ENCODE peak calls at places on chromosomes 11 and 22, in ten cellular contexts. X is Panc1, J is GM23338, R is stomach, Y is sigmoid colon, C is transverse colon, W is H1, I is HL-60, K is spleen, P is prostate gland. D is an unnamed sample. For H3K27me3, the result is how much of the 10 kb centered on the place peaks cover.

GRCh38 chr11:123063396-123064267 is 1.7 kb upstream of the HSPA8 start:
- DNase-seq in X (no peak), J (peak), R (peak), Y (peak), C (peak), W (no peak), I (peak), K (no peak), P (peak), D (peak)

GRCh38 chr22:30605449-30606110 is 1.4 kb upstream of the TCN2 start:
- DNase-seq in X (no peak), J (peak), R (peak), Y (no peak), C (peak), W (no peak), I (peak), K (no peak), P (peak), D (no peak)

GRCh38 chr11:45262900-45263299 is 23.2 kb downstream of the SYT13 start:
- DNase-seq in X (no peak), J (no peak), R (no peak), Y (no peak), C (peak), W (no peak), I (no peak), K (no peak), P (no peak), D (no peak)

GRCh38 chr11:46729110-46730027 is 10.4 kb downstream of the F2 start:
- DNase-seq in X (no peak), J (no peak), R (no peak), Y (no peak), C (no peak), W (no peak), I (no peak), K (peak), P (no peak), D (no peak)

GRCh38 chr11:1205987-1206331 is 16.9 kb upstream of the MUC5B start:
- DNase-seq in X (no peak), J (no peak), R (no peak), Y (no peak), C (no peak), W (no peak), I (no peak), K (peak), P (no peak), D (peak)

GRCh38 chr11:72625746-72626636 is 48.2 kb downstream of the PDE2A start:
- DNase-seq in X (no peak), J (peak), R (peak), Y (peak), C (peak), W (no peak), I (no peak), K (peak), P (peak), D (peak)

GRCh38 chr22:26711205-26711958 is 54.0 kb downstream of the MIAT start:
- DNase-seq in X (no peak), J (no peak), R (peak), Y (no peak), C (peak), W (no peak), I (no peak), K (peak), P (no peak), D (no peak)

GRCh38 chr11:132588366-132588765 is 943.9 kb downstream of the OPCML start:
- DNase-seq in X (no peak), J (no peak), R (no peak), Y (no peak), C (no peak), W (no peak), I (no peak), K (no peak), P (no peak), D (no peak)

GRCh38 chr11:113286001-113286400 is 28.4 kb upstream of the TTC12 start:
- DNase-seq in X (no peak), J (no peak), R (no peak), Y (no peak), C (no peak), W (no peak), I (no peak), K (no peak), P (no peak), D (no peak)

GRCh38 chr11:80297808-80298460 is 857.1 kb upstream of the TENM4 start:
- DNase-seq in X (peak), J (no peak), R (no peak), Y (no peak), C (no peak), W (no peak), I (no peak), K (no peak), P (no peak), D (no peak)

GRCh38 chr11:5196731-5197130 is 3.8 kb downstream of the OR51V1 start:
- DNase-seq in X (no peak), J (peak), R (no peak), Y (no peak), C (no peak), W (no peak), I (no peak), K (no peak), P (no peak), D (no peak)

GRCh38 chr11:123558536-123559315 is 95.7 kb downstream of the SCN3B start:
- DNase-seq in X (no peak), J (no peak), R (no peak), Y (no peak), C (no peak), W (no peak), I (no peak), K (no peak), P (no peak), D (no peak)

GRCh38 chr11:8870461-8871282 is 40.3 kb upstream of the AKIP1 start:
- DNase-seq in X (no peak), J (peak), R (peak), Y (peak), C (peak), W (peak), I (peak), K (peak), P (peak), D (peak)

GRCh38 chr11:132409591-132410375 is 1039.4 kb downstream of the NTM start:
- DNase-seq in X (no peak), J (no peak), R (no peak), Y (no peak), C (no peak), W (no peak), I (no peak), K (no peak), P (no peak), D (no peak)

GRCh38 chr11:61694971-61695706 is 14.9 kb downstream of the DAGLA start:
- DNase-seq in X (no peak), J (peak), R (peak), Y (peak), C (peak), W (no peak), I (no peak), K (no peak), P (peak), D (peak)

GRCh38 chr11:128207861-128208321 is 379.5 kb downstream of the ETS1 start:
- DNase-seq in X (peak), J (no peak), R (no peak), Y (no peak), C (no peak), W (no peak), I (no peak), K (no peak), P (no peak), D (no peak)

GRCh38 chr11:64489831-64490441 is 101.1 kb upstream of the SLC22A12 start:
- DNase-seq in X (no peak), J (peak), R (peak), Y (peak), C (peak), W (peak), I (peak), K (peak), P (peak), D (peak)

GRCh38 chr22:25122136-25122764 is 77.4 kb upstream of the CRYBB3 start:
- DNase-seq in X (no peak), J (no peak), R (no peak), Y (no peak), C (no peak), W (no peak), I (no peak), K (no peak), P (no peak), D (no peak)

GRCh38 chr22:36103891-36104290 is 56.7 kb downstream of the APOL3 start:
- DNase-seq in X (no peak), J (no peak), R (no peak), Y (peak), C (no peak), W (no peak), I (no peak), K (no peak), P (no peak), D (no peak)

GRCh38 chr11:126139541-126140091 is 71.8 kb downstream of the RPUSD4 start:
- DNase-seq in X (no peak), J (peak), R (no peak), Y (peak), C (no peak), W (no peak), I (no peak), K (peak), P (no peak), D (no peak)

GRCh38 chr22:47395481-47395880 is 633.0 kb downstream of the TBC1D22A start:
- DNase-seq in X (peak), J (no peak), R (no peak), Y (no peak), C (no peak), W (no peak), I (no peak), K (peak), P (no peak), D (peak)

GRCh38 chr11:64501500-64502427 is 89.3 kb upstream of the SLC22A12 start:
- DNase-seq in X (no peak), J (no peak), R (no peak), Y (no peak), C (peak), W (no peak), I (no peak), K (no peak), P (no peak), D (no peak)

GRCh38 chr22:29443452-29443851 is 5.1 kb downstream of the RFPL1 start:
- DNase-seq in X (no peak), J (peak), R (no peak), Y (no peak), C (no peak), W (no peak), I (no peak), K (no peak), P (no peak), D (no peak)

GRCh38 chr22:46508391-46508999 is 28.9 kb downstream of the CELSR1 start:
- DNase-seq in X (no peak), J (peak), R (no peak), Y (no peak), C (no peak), W (no peak), I (no peak), K (no peak), P (no peak), D (no peak)

GRCh38 chr11:120210651-120211521 is at the start of gene OAF:
- DNase-seq in X (no peak), J (peak), R (peak), Y (peak), C (peak), W (peak), I (peak), K (peak), P (peak), D (no peak)

GRCh38 chr11:47225552-47226137 is 10.9 kb downstream of the DDB2 start:
- DNase-seq in X (no peak), J (no peak), R (no peak), Y (no peak), C (no peak), W (no peak), I (no peak), K (no peak), P (no peak), D (no peak)

GRCh38 chr11:60305906-60306619 is 21.0 kb upstream of the MS4A6E start:
- DNase-seq in X (no peak), J (no peak), R (no peak), Y (no peak), C (no peak), W (no peak), I (no peak), K (no peak), P (no peak), D (no peak)

GRCh38 chr11:5891216-5891800 is 1.7 kb upstream of the OR52E5 start:
- DNase-seq in X (peak), J (peak), R (no peak), Y (no peak), C (no peak), W (no peak), I (no peak), K (no peak), P (no peak), D (no peak)

GRCh38 chr22:37887610-37888378 is 18.3 kb upstream of the MICALL1 start:
- DNase-seq in X (no peak), J (peak), R (no peak), Y (peak), C (no peak), W (no peak), I (no peak), K (no peak), P (peak), D (peak)

GRCh38 chr11:72583616-72584292 is 90.5 kb downstream of the PDE2A start:
- DNase-seq in X (no peak), J (no peak), R (no peak), Y (peak), C (no peak), W (no peak), I (no peak), K (no peak), P (no peak), D (no peak)

GRCh38 chr22:23180301-23180892 is at the start of gene BCR:
- DNase-seq in X (no peak), J (peak), R (peak), Y (peak), C (peak), W (no peak), I (peak), K (peak), P (peak), D (no peak)

GRCh38 chr22:21819183-21819770 is 48.2 kb downstream of the MAPK1 start:
- DNase-seq in X (no peak), J (peak), R (no peak), Y (no peak), C (no peak), W (no peak), I (no peak), K (no peak), P (no peak), D (no peak)

GRCh38 chr11:120645639-120646038 is 134.1 kb downstream of the GRIK4 start:
- DNase-seq in X (no peak), J (peak), R (no peak), Y (no peak), C (no peak), W (peak), I (no peak), K (peak), P (no peak), D (no peak)

GRCh38 chr22:37981282-37982011 is 2.9 kb downstream of the SOX10 start:
- DNase-seq in X (no peak), J (no peak), R (no peak), Y (no peak), C (peak), W (no peak), I (no peak), K (no peak), P (no peak), D (no peak)

GRCh38 chr11:12380565-12381325 is 3.4 kb downstream of the PARVA start:
- DNase-seq in X (no peak), J (no peak), R (no peak), Y (no peak), C (no peak), W (no peak), I (no peak), K (no peak), P (no peak), D (no peak)

GRCh38 chr11:7457211-7457610 is 28.1 kb upstream of the OLFML1 start:
- DNase-seq in X (no peak), J (no peak), R (no peak), Y (no peak), C (no peak), W (no peak), I (no peak), K (no peak), P (no peak), D (no peak)

GRCh38 chr11:128632151-128632791 is 44.9 kb upstream of the ETS1 start:
- DNase-seq in X (peak), J (peak), R (no peak), Y (no peak), C (peak), W (no peak), I (peak), K (peak), P (no peak), D (no peak)

GRCh38 chr11:118015385-118015841 is 29.2 kb downstream of the IL10RA start:
- DNase-seq in X (no peak), J (no peak), R (no peak), Y (no peak), C (no peak), W (no peak), I (no peak), K (no peak), P (no peak), D (no peak)

GRCh38 chr11:28483072-28483867 is 375.1 kb downstream of the METTL15 start:
- DNase-seq in X (no peak), J (no peak), R (no peak), Y (no peak), C (no peak), W (no peak), I (no peak), K (no peak), P (no peak), D (no peak)

DNA sequence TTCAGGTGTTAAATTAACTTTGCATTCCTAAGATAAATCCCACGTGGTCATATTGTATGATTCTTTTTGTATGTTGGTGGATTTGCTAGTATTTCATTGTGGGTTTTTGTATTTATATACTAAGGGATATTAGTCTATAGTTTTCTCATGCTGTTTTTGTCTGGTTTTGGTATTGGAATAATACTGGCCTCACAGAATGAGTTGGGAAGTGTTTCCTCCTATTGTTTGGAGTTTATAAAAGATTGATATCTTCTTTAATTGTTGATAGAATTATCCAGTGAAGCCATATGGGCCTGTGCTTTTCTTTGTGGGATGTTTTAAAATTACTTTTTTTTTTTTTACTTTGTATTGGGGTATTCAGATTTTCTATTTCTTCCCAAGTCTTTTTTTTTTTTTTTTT is 59.8 kb downstream of the QSER1 start:
- DNase-seq in X (no peak), J (no peak), R (no peak), Y (no peak), C (no peak), W (no peak), I (no peak), K (no peak), P (no peak), D (no peak)
- H3K27me3 ChIP-seq in X (under half), J (under half), R (under half), Y (under half), C (under half), W (under half), I (under half), K (under half), P (under half), D (under half)

DNA sequence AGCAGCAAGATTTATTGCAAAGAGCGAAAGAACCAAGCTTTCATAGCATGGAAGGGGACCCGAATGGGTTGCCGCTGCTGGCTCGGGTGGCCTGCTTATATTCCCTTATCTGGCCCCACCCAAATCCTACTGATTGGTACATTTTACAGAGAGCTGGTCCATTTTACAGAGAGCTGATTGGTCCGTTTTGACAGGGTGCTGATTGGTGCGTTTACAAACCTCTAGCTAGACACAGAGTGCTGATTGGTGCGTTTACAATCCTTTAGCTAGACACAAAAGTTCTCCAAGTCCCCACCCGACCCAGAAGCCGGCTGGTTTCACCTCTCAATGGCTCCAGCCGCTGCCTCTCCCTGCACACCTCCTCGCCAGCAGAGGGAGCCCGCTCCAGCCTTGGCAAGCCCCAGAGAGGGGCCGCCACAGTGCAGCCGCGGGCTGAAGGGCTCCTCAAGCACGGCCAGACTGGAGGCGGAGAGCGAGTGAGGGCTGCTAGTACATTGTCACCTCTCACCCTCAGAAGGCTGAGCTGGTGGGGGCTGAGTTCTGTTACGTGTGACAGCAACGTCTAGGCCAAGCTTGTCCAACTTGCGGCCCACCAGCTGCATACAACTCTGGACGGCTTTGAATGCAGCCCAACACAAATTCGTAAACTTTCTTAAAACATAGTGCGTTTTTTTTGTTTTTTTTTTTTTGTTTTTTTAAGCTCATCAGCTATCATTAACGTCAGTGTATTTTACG is 8.7 kb downstream of the PTH start:
- DNase-seq in X (no peak), J (peak), R (peak), Y (no peak), C (peak), W (no peak), I (peak), K (peak), P (no peak), D (no peak)
- TF ChIP-seq CTCF in X (peak), J (peak), R (peak), Y (no peak), C (peak), W (peak), I (peak), K (peak), P (no peak), D (no peak)

DNA sequence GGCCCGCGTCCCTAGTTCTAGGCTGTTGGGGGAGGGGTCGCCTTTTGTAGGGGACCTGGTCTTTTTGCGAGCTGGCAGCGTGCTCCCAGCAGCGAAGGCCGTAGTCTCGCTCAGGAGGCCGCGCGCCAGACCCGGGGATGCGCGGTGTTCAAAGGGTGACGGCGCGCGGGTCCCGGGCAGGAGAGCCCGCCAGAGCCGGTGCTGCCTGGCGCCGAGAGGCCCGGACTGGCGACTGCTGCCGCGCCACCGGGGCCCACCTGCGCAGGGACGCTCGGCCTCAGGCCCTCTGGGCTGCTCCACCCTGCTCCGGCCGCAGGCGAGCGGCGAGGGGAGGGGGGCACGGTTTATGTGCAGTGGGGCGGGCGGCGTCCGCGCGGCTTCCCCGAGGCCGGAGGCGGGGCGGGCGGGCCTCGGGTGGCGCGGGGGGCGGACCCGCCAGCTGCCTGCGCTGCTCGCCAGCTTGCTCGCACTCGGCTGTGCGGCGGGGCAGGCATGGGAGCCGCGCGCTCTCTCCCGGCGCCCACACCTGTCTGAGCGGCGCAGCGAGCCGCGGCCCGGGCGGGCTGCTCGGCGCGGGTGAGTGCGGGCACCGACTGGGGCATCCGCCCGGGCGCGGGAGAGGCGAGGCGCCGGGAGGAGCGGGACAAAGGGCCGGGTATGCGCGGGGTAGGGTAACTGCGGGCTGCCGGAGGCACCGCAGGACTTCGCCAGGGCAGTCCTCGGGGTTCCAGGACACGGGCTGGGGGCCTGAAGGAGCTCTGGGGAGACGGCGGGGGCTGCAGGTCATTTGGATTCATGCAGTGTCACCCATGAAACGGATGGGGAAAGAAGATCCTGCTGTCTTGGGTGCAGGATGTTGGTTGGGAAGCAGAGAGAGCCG is at the start of gene PRSS23:
- DNase-seq in X (no peak), J (peak), R (peak), Y (peak), C (peak), W (no peak), I (no peak), K (peak), P (peak), D (peak)
- TF ChIP-seq POLR2AphosphoS5 in X (no peak), J (no peak), R (peak), Y (peak), C (peak), W (peak), I (no peak), K (peak), P (no peak), D (no peak)

DNA sequence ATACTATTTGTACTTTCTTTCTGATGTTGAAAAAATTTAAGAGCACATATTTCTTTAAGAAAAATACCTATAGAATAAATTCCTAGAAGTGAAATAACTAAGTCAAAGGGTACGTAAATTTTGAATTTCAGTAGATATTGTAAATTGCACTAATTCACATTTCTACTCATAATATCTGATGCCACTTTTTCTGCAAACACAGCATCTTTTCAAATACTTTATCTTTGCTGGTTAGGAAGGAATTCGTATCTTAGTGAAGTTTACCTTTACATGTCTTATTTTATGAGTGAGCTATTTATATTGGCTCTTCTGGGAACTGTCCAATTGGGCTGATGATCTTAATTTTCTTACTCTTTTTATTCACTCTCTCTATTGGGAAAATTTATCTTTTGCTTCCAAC is 148.2 kb downstream of the DDX10 start:
- DNase-seq in X (no peak), J (no peak), R (no peak), Y (no peak), C (no peak), W (no peak), I (no peak), K (no peak), P (no peak), D (no peak)
- H3K27me3 ChIP-seq in X (under half), J (under half), R (under half), Y (under half), C (under half), W (under half), I (under half), K (under half), P (under half), D (under half)

D was measured in breast epithelium.